ENCODE peak calls at places on chromosomes 12 and 14, in ten cellular contexts. D is T-cell; H is Kasumi-1; M is CD4-positive, alpha-beta T cell; I is activated CD4-positive, alpha-beta memory T cell treated with anti-CD3 and anti-CD28 coated beads, Interleukin-2, amount 10 ng/mL, durations not matched to agents 7 days and 5 days; K is H7; X is stimulated activated CD8-positive, alpha-beta memory T cell treated with anti-CD3 and anti-CD28 coated beads, Interleukin-12 subunit alpha, Interleukin-12 subunit beta, amount 100 ng/mL, for 1 hour; T is pancreas; W is esophagus squamous epithelium; S is kidney epithelial cell. Q is an unnamed sample.

GRCh38 chr12:108129017-108129812 is at the start of gene WSCD2:
- DNase-seq in D (no peak), H (peak; percentile 1), M (no peak), I (no peak), K (peak; percentile 91), X (no peak), T (peak; percentile 58), W (no peak), S (no peak), Q (peak; percentile 30)

GRCh38 chr12:27624586-27624985 is 71.7 kb upstream of the REP15 start:
- DNase-seq in D (no peak), H (no peak), M (no peak), I (no peak), K (no peak), X (no peak), T (no peak), W (no peak), S (no peak), Q (peak; percentile 57)

GRCh38 chr12:46908936-46909635 is 83.3 kb upstream of the SLC38A4 start:
- DNase-seq in D (no peak), H (no peak), M (no peak), I (no peak), K (no peak), X (no peak), T (no peak), W (no peak), S (no peak), Q (no peak)

GRCh38 chr12:69881771-69882170 is 56.7 kb downstream of the MYRFL start:
- DNase-seq in D (no peak), H (no peak), M (no peak), I (no peak), K (no peak), X (no peak), T (no peak), W (no peak), S (no peak), Q (no peak)

GRCh38 chr12:107251288-107251687 is 157.9 kb upstream of the CRY1 start:
- DNase-seq in D (no peak), H (no peak), M (no peak), I (no peak), K (no peak), X (no peak), T (no peak), W (no peak), S (no peak), Q (no peak)

GRCh38 chr12:27424631-27425230 is 21.8 kb upstream of the SMCO2 start:
- DNase-seq in D (no peak), H (peak; percentile 80), M (no peak), I (no peak), K (peak; percentile 34), X (no peak), T (no peak), W (no peak), S (peak; percentile 34), Q (peak; percentile 66)

GRCh38 chr14:101359221-101360044 is 201.9 kb upstream of the DIO3 start:
- DNase-seq in D (no peak), H (no peak), M (no peak), I (peak; percentile 7), K (no peak), X (no peak), T (no peak), W (no peak), S (no peak), Q (no peak)

GRCh38 chr12:6360578-6361490 is 14.5 kb downstream of the SCNN1A start:
- DNase-seq in D (no peak), H (no peak), M (no peak), I (no peak), K (no peak), X (no peak), T (no peak), W (no peak), S (no peak), Q (peak; percentile 37)

GRCh38 chr12:90977224-90977623 is 22.2 kb upstream of the CCER1 start:
- DNase-seq in D (no peak), H (no peak), M (no peak), I (no peak), K (no peak), X (no peak), T (no peak), W (no peak), S (no peak), Q (no peak)

GRCh38 chr12:56307221-56307965 is 7.3 kb upstream of the CS start:
- DNase-seq in D (no peak), H (no peak), M (no peak), I (no peak), K (no peak), X (no peak), T (no peak), W (no peak), S (no peak), Q (no peak)

GRCh38 chr14:70622111-70622712 is 19.5 kb upstream of the TTC9 start:
- DNase-seq in D (peak; percentile 55), H (peak; percentile 78), M (peak; percentile 51), I (peak; percentile 52), K (peak; percentile 76), X (peak; percentile 30), T (no peak), W (no peak), S (no peak), Q (peak; percentile 82)

GRCh38 chr14:66501592-66501991 is 6.4 kb upstream of the GPHN start:
- DNase-seq in D (no peak), H (no peak), M (no peak), I (no peak), K (no peak), X (no peak), T (no peak), W (no peak), S (no peak), Q (no peak)

GRCh38 chr12:116892318-116892717 is 11.1 kb upstream of the HRK start:
- DNase-seq in D (no peak), H (no peak), M (no peak), I (no peak), K (no peak), X (no peak), T (no peak), W (no peak), S (no peak), Q (peak; percentile 54)

GRCh38 chr12:130925616-130926015 is 28.1 kb upstream of the ADGRD1 start:
- DNase-seq in D (no peak), H (no peak), M (no peak), I (no peak), K (no peak), X (no peak), T (no peak), W (no peak), S (no peak), Q (no peak)

GRCh38 chr12:6824962-6825381 is 3.2 kb upstream of the P3H3 start:
- DNase-seq in D (no peak), H (no peak), M (no peak), I (no peak), K (peak; percentile 67), X (no peak), T (peak; percentile 35), W (no peak), S (no peak), Q (peak; percentile 26)

GRCh38 chr12:115598827-115599226 is 678.7 kb downstream of the MED13L start:
- DNase-seq in D (no peak), H (no peak), M (no peak), I (no peak), K (no peak), X (no peak), T (no peak), W (no peak), S (no peak), Q (no peak)

Q was measured in PC-3.